ENCODE peak calls at places on chromosomes 11 and 22, in five cellular contexts. M, P, Z, B and U are unnamed samples.

GRCh38 chr11:7520011-7520942 is 6.5 kb downstream of the PPFIBP2 start:
- DNase-seq in M (no peak), Z (no peak), B (no peak), P (no peak), U (no peak)

GRCh38 chr22:38417252-38418060 is 37.5 kb downstream of the KCNJ4 start:
- DNase-seq in P (no peak), B (no peak), Z (no peak), M (no peak), U (no peak)

GRCh38 chr11:131408011-131408640 is 37.7 kb downstream of the NTM start:
- DNase-seq in M (no peak), P (no peak), B (no peak), Z (no peak), U (peak; percentile 59)

GRCh38 chr11:61417670-61418069 is 12.1 kb downstream of the CPSF7 start:
- DNase-seq in B (no peak), Z (no peak), M (no peak), P (no peak), U (no peak)

GRCh38 chr22:37561209-37562048 is 1.1 kb downstream of the CDC42EP1 start:
- DNase-seq in P (peak; percentile 92), B (peak; percentile 92), M (peak; percentile 91), Z (peak; percentile 84), U (peak; percentile 93)

GRCh38 chr11:35178862-35179261 is 39.9 kb downstream of the CD44 start:
- DNase-seq in Z (no peak), B (no peak), M (no peak), P (no peak), U (no peak)

GRCh38 chr22:46734830-46735453 is 3.1 kb downstream of the CERK start:
- DNase-seq in B (no peak), M (no peak), Z (peak; percentile 60), P (no peak), U (no peak)

GRCh38 chr11:69044111-69045013 is 4.4 kb upstream of the TPCN2 start:
- DNase-seq in P (peak; percentile 75), B (peak; percentile 67), Z (peak; percentile 58), M (peak; percentile 69), U (peak; percentile 66)

GRCh38 chr11:20407344-20407743 is 19.8 kb downstream of the PRMT3 start:
- DNase-seq in P (no peak), M (no peak), Z (no peak), B (no peak), U (no peak)

GRCh38 chr22:22818861-22819855 is 68.5 kb upstream of the IGLL5 start:
- DNase-seq in P (no peak), B (no peak), M (no peak), Z (no peak), U (no peak)

GRCh38 chr22:38290347-38290746 is 17.5 kb upstream of the TMEM184B start:
- DNase-seq in B (no peak), Z (no peak), P (no peak), M (no peak), U (no peak)

GRCh38 chr22:20552913-20553401 is 45.5 kb downstream of the MED15 start:
- DNase-seq in Z (no peak), M (no peak), P (no peak), B (peak; percentile 44), U (no peak)

GRCh38 chr22:20550057-20550817 is 42.8 kb downstream of the MED15 start:
- DNase-seq in Z (no peak), M (no peak), P (no peak), B (no peak), U (no peak)

GRCh38 chr22:20550851-20551744 is 43.7 kb downstream of the MED15 start:
- DNase-seq in M (peak; percentile 76), P (peak; percentile 48), B (no peak), Z (no peak), U (no peak)

GRCh38 chr22:20552450-20552894 is 45.1 kb downstream of the MED15 start:
- DNase-seq in P (peak; percentile 85), B (peak; percentile 83), M (peak; percentile 71), Z (peak; percentile 73), U (no peak)

DNA sequence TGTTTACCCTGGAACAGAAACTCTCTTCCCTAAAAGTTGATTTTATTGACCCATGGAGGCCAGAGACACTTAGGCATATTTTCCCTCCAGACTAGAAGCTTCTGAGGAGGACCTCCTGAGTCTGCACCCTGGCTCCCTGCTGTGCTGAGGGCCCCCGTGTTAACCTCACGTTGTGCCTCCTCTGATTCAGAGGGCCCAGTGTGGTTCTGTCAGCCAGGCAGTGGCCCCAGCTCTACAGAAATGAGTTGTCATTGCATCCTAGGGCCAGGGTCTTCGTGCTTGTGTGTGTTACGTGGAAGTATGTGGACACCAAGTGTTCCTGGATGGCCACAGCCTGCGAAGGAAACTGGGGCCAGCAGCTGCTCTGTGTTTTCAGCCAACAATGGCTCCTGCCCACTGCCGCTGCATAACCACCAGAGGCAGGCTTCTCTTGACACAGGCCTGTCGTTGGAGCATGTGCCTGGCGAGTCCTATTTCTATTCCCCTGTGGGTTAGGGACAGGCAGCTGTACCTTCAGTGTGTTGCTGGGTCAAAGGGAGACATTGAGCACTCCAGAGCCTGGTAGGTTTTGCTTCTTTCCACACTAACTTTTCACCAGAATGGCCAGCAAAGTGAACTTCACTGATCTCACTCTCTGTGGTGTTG is 44.5 kb downstream of the MED15 start:
- DNase-seq in B (peak; percentile 40), Z (peak; percentile 87), P (peak; percentile 52), M (peak; percentile 78), U (no peak)
- TF ChIP-seq CTCF in B (peak; percentile 46), Z (peak; percentile 92), P (no peak), M (peak; percentile 30), U (no peak)

DNA sequence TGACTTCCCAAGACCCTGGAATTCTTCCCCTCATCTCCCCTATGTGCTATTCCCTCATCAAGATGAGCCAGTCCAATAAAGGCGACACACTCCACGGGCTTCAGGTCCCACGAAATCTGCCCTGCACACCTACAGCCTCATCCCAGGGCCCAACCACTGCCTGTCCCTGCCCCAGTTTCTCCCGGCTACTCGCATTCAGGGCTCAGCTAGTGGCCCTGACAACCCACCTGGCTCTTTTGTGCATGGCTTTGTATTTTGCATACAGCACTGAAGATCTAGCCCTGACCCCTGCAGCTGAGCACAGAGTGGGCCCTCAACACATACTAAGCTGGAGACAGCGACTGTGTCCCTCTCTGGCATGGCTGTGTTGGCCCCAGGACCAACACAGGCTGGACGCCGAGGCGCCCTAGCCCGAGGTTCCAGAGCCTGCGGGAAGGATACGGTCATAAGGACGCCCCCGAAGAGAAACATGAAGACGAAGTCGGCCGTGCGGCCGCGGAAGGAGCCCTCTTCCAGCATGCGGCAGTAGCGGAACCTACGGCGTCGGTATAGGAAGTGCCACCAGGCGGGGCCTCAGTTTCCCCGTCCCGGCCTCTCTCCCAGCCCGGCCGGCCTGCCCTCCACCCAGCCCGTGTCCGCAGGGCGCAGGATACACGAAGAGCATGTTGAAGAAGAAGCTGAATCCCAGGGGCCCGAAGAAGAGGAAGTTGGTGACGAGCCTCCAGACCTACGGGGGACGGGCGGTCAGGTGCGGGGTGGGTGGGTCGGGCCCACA is 708 bp downstream of the DERL3 start:
- DNase-seq in P (no peak), M (no peak), Z (no peak), B (no peak), U (no peak)
- TF ChIP-seq CTCF in P (no peak), M (no peak), Z (no peak), B (no peak), U (no peak)

DNA sequence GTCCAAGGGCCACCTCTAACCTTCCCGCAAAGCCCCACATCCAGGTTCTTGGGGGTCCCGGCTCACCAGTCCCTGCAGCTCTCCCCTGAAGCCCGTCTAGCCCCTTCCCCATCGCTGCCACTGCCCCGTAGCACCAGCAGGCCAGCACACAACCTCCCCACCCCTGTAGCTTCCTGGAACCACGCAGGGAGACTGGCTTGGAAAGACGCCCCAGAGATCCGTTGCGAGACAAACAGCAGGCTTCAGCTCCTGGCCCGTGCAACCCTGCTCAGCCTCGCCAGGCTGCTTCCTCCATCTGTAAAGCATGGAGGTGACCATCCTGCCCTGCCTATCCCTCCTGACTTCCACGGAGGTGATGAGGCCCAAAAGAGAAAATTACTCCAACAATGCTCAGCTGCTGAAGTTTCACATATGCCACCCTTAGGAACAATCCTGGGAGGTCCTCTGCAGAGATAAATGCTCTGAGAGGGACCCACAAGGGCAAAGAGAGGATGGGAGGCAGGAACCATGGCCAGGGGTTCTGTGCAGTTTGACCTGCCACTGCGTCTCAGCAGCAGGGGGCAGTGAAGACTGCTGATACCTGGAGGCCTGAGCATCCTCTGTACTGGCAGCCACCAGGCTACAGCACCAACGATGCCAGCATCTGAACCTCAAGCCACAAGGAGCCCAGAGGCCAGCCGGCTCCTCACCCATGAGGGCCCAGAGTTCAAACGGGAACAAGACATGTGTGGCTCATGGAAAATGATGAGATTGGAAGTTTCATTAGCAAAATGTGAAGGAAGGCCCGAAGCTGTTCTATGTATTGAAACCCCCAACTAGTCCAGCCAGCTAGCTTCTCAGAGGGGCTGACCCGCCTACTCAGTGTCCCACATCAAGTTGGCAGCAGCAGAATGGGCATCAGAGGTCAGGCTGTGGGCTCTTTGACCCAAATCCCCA is 16.1 kb downstream of the DGCR2 start:
- DNase-seq in Z (peak; percentile 34), B (no peak), M (no peak), P (no peak), U (no peak)
- TF ChIP-seq CTCF in Z (peak; percentile 54), B (no peak), M (no peak), P (no peak), U (peak; percentile 9)

GRCh38 chr11:48020092-48020755 is 39.9 kb downstream of the PTPRJ start:
- DNase-seq in P (no peak), Z (no peak), M (no peak), B (no peak), U (no peak)
- TF ChIP-seq CTCF in P (no peak), Z (no peak), M (no peak), B (no peak), U (no peak)

GRCh38 chr11:119422505-119423416 is at the start of gene THY1:
- DNase-seq in B (peak; percentile 37), M (peak; percentile 67), P (no peak), Z (peak; percentile 84), U (peak; percentile 66)

GRCh38 chr11:119423459-119424254 is 685 bp upstream of the THY1 start:
- DNase-seq in P (no peak), B (no peak), Z (no peak), M (no peak), U (no peak)

GRCh38 chr11:119421351-119421750 is 1.6 kb downstream of the THY1 start:
- DNase-seq in M (no peak), B (no peak), P (no peak), Z (no peak), U (no peak)

GRCh38 chr11:119420631-119421030 is 2.3 kb downstream of the THY1 start:
- DNase-seq in M (no peak), Z (no peak), B (no peak), P (no peak), U (no peak)

GRCh38 chr11:119421941-119422504 is 949 bp downstream of the THY1 start:
- DNase-seq in Z (peak; percentile 75), B (no peak), P (no peak), M (peak; percentile 54), U (peak; percentile 68)
- TF ChIP-seq CTCF in Z (no peak), B (no peak), P (no peak), M (no peak), U (no peak)